ENCODE peak calls at places on chromosome 3, in five cellular contexts. L is progenitor cell of endocrine pancreas; M is activated CD4-positive, alpha-beta T cell treated with anti-CD3 and anti-CD28 coated beads for 48 hours; K is COR-L47; W is AG20443. A is an unnamed sample.

GRCh38 chr3:44976002-44976815 is at the start of the genes EXOSC7 and ZDHHC3:
- DNase-seq in L (peak; percentile 68), M (peak; percentile 89), K (peak; percentile 54), W (peak; percentile 99), A (no peak)

GRCh38 chr3:62151591-62151990 is 221.8 kb downstream of the FEZF2 start:
- DNase-seq in L (no peak), M (no peak), K (no peak), W (no peak), A (no peak)

GRCh38 chr3:177282028-177282655 is 84.9 kb upstream of the TBL1XR1 start:
- DNase-seq in L (no peak), M (no peak), K (peak; percentile 97), W (no peak), A (no peak)

GRCh38 chr3:40046149-40046548 is 236.7 kb downstream of the MYRIP start:
- DNase-seq in L (no peak), M (no peak), K (no peak), W (no peak), A (no peak)

GRCh38 chr3:187919018-187919417 is 173.8 kb upstream of the BCL6 start:
- DNase-seq in L (no peak), M (peak; percentile 71), K (no peak), W (no peak), A (no peak)

GRCh38 chr3:88912294-88913014 is 195.0 kb upstream of the EPHA3 start:
- DNase-seq in L (no peak), M (no peak), K (no peak), W (no peak), A (no peak)

GRCh38 chr3:185659942-185660921 is 74.1 kb downstream of the SENP2 start:
- DNase-seq in L (peak; percentile 68), M (peak; percentile 79), K (peak; percentile 70), W (peak; percentile 80), A (peak; percentile 87)

GRCh38 chr3:71064976-71065763 is 518.4 kb downstream of the FOXP1 start:
- DNase-seq in L (peak; percentile 38), M (peak; percentile 62), K (peak; percentile 37), W (peak; percentile 49), A (no peak)

GRCh38 chr3:16369247-16369646 is 104.2 kb downstream of the OXNAD1 start:
- DNase-seq in L (no peak), M (no peak), K (no peak), W (peak; percentile 45), A (no peak)

GRCh38 chr3:119015942-119016341 is 18.7 kb downstream of the IGSF11 start:
- DNase-seq in L (no peak), M (no peak), K (peak; percentile 71), W (no peak), A (no peak)